ENCODE peak calls at places on chromosome 10, in eight cellular contexts. J is K562; T is GM12865; O is mucosa of descending colon; M is astrocyte of the spinal cord; Y is sigmoid colon; Z is CD8-positive, alpha-beta T cell; U is cardiac fibroblast. N is an unnamed sample.

GRCh38 chr10:113945075-113945686 is 90.7 kb downstream of the NHLRC2 start:
- DNase-seq in J (no peak), T (no peak), O (no peak), M (peak), Y (no peak), Z (no peak), U (peak), N (no peak)

GRCh38 chr10:83522881-83523386 is 616.4 kb upstream of the GHITM start:
- DNase-seq in J (no peak), T (no peak), O (no peak), M (peak), Y (no peak), Z (no peak), U (peak), N (no peak)

GRCh38 chr10:71300555-71301370 is 18.3 kb upstream of the SLC29A3 start:
- DNase-seq in J (no peak), T (no peak), O (peak), M (no peak), Y (no peak), Z (no peak), U (no peak), N (no peak)

GRCh38 chr10:126387041-126387908 is 1.0 kb downstream of the ADAM12 start:
- DNase-seq in J (peak), T (no peak), O (peak), M (peak), Y (peak), Z (peak), U (peak), N (peak)

GRCh38 chr10:30398788-30399187 is 35.2 kb upstream of the MAP3K8 start:
- DNase-seq in J (no peak), T (peak), O (no peak), M (no peak), Y (no peak), Z (no peak), U (no peak), N (no peak)

GRCh38 chr10:110508806-110509544 is 11.3 kb downstream of the DUSP5 start:
- DNase-seq in J (no peak), T (no peak), O (no peak), M (peak), Y (peak), Z (no peak), U (peak), N (no peak)

GRCh38 chr10:109920011-109920410 is 3.3 kb downstream of the XPNPEP1 start:
- DNase-seq in J (no peak), T (no peak), O (no peak), M (no peak), Y (no peak), Z (no peak), U (no peak), N (no peak)

GRCh38 chr10:78547905-78548304 is 514.2 kb downstream of the RPS24 start:
- DNase-seq in J (no peak), T (no peak), O (no peak), M (no peak), Y (no peak), Z (no peak), U (no peak), N (no peak)

GRCh38 chr10:50634479-50634878 is 10.7 kb upstream of the SGMS1 start:
- DNase-seq in J (no peak), T (no peak), O (no peak), M (no peak), Y (no peak), Z (no peak), U (no peak), N (no peak)

GRCh38 chr10:72273410-72274212 is at the start of gene DDIT4:
- DNase-seq in J (peak), T (peak), O (peak), M (peak), Y (peak), Z (peak), U (peak), N (peak)

GRCh38 chr10:124004372-124004928 is 88.9 kb downstream of the CHST15 start:
- DNase-seq in J (no peak), T (no peak), O (peak), M (no peak), Y (no peak), Z (no peak), U (no peak), N (no peak)

GRCh38 chr10:33880291-33880690 is 545.8 kb upstream of the NRP1 start:
- DNase-seq in J (no peak), T (no peak), O (no peak), M (no peak), Y (no peak), Z (no peak), U (peak), N (no peak)

GRCh38 chr10:14253711-14254110 is 77.0 kb downstream of the FRMD4A start:
- DNase-seq in J (no peak), T (no peak), O (no peak), M (no peak), Y (no peak), Z (no peak), U (no peak), N (no peak)

GRCh38 chr10:77428776-77429395 is 208.7 kb downstream of the KCNMA1 start:
- DNase-seq in J (peak), T (no peak), O (no peak), M (peak), Y (peak), Z (no peak), U (peak), N (no peak)

GRCh38 chr10:128220011-128220410 is 93.8 kb upstream of the MKI67 start:
- DNase-seq in J (no peak), T (no peak), O (no peak), M (no peak), Y (no peak), Z (no peak), U (no peak), N (no peak)

GRCh38 chr10:34815174-34816066 is at the start of gene PARD3:
- DNase-seq in J (peak), T (peak), O (peak), M (peak), Y (peak), Z (no peak), U (peak), N (peak)

GRCh38 chr10:127694580-127695193 is 42.3 kb upstream of the FOXI2 start:
- DNase-seq in J (peak), T (peak), O (no peak), M (no peak), Y (no peak), Z (no peak), U (peak), N (no peak)

GRCh38 chr10:21675157-21675796 is 141.2 kb downstream of the MLLT10 start:
- DNase-seq in J (peak), T (peak), O (no peak), M (peak), Y (no peak), Z (peak), U (peak), N (no peak)

GRCh38 chr10:129391464-129391863 is 75.6 kb upstream of the MGMT start:
- DNase-seq in J (no peak), T (no peak), O (no peak), M (no peak), Y (no peak), Z (no peak), U (no peak), N (no peak)

GRCh38 chr10:3716093-3716492 is 68.9 kb downstream of the KLF6 start:
- DNase-seq in J (no peak), T (no peak), O (no peak), M (no peak), Y (no peak), Z (no peak), U (peak), N (no peak)

GRCh38 chr10:23439920-23440875 is 1.3 kb downstream of the OTUD1 start:
- DNase-seq in J (no peak), T (peak), O (peak), M (peak), Y (peak), Z (peak), U (peak), N (peak)

GRCh38 chr10:77742172-77742571 is 104.6 kb upstream of the KCNMA1 start:
- DNase-seq in J (no peak), T (no peak), O (no peak), M (no peak), Y (no peak), Z (no peak), U (no peak), N (no peak)

GRCh38 chr10:130425881-130426435 is 289.8 kb downstream of the GLRX3 start:
- DNase-seq in J (no peak), T (no peak), O (no peak), M (no peak), Y (no peak), Z (no peak), U (no peak), N (no peak)

GRCh38 chr10:6907877-6908530 is 327.9 kb upstream of the PRKCQ start:
- DNase-seq in J (no peak), T (no peak), O (no peak), M (no peak), Y (no peak), Z (no peak), U (no peak), N (no peak)

GRCh38 chr10:120477723-120478270 is 20.8 kb downstream of the PLPP4 start:
- DNase-seq in J (no peak), T (no peak), O (no peak), M (peak), Y (no peak), Z (no peak), U (no peak), N (no peak)
- TF ChIP-seq CTCF in J (no peak), T (no peak), O (no peak), M (no peak), Y (no peak), Z (no peak), U (no peak), N (no peak)

DNA sequence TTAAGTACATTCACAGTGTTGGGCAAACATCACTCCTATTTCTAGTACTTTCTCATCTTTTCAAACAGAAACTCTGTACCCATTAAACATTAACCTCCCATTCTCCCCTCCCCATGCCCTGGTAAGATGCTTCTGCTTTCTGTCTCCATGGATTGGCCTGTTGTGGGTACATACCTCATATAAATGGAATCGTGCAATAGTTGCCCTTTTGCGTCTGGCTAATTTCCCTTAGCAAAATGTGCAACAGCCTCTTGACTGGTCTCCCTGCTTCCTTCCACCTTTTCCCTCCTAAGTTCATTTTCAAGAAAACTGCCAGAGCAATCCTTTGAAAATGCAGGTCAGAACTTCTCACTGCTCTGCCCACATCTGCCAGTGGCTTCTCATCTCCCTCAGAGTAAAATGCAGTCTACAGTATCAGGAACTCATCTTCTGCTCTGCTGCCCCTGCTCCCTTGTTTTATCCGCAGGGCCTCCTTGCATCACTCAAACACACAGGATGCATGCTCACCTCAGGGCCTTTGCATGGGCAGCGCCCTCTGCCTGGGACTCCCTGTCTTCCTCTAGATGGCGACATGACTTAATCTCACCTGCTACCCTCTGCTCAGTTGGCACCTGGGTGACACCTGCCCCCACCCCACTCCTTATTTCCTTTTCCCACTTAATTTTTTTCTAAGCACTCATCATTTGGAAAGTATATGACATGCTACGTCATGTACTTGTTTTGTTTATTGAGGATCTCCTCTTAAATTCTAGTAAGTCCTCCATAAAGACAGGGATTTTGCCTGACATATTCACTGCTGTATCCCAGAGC is 44.3 kb upstream of the ECHDC3 start:
- DNase-seq in J (no peak), T (peak), O (no peak), M (no peak), Y (no peak), Z (no peak), U (no peak), N (no peak)
- TF ChIP-seq CTCF in J (peak), T (peak), O (no peak), M (no peak), Y (no peak), Z (no peak), U (no peak), N (no peak)

GRCh38 chr10:1608408-1609037 is 128.8 kb downstream of the ADARB2 start:
- DNase-seq in J (no peak), T (no peak), O (no peak), M (no peak), Y (no peak), Z (no peak), U (no peak), N (no peak)
- TF ChIP-seq CTCF in J (no peak), T (no peak), O (no peak), M (no peak), Y (no peak), Z (no peak), U (no peak), N (no peak)

DNA sequence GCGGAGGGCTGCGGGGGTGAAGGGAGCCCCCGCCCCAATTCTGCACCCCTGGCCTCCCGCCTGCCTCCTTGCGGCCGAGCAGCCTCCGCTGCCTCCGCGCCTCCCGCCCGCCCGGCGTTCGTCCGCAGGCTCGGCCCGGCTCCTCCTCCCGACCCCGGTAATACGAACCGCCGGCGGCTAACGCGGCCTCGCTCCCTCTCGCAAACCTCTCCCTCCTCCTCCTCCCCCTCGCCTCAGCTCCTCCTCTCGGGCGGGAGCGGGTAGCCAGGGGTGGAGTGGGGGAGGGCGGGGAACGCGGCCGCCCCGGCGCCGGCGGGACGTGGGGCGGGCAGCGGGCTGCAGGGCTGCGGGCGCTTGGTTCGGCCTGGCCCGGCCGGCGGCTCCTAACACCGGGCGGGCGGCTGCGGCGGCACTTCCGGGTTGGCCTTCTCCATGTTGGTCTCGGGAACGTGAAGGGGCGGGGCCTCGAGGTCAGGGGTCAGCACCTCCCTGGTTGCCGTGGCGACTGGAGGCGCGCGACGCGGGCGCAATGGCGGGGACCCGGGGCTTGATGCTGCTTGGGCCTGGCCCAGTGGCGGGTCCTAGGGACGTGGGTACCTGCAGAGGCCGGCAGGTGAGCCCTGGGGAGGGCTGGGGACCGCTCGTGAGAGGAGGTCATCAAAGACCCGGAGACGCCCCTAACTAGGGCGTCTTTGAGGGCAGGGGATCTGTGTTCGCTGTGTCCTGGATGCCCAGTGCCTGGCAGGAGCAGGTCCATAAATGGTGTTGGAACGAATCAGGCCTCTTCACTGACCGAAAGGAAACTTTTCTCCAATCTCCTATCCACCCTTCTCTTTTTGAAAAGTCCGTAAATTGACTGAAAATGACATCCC is at the start of gene RAB11FIP2:
- DNase-seq in J (peak), T (peak), O (peak), M (peak), Y (peak), Z (peak), U (peak), N (peak)
- TF ChIP-seq CTCF in J (peak), T (peak), O (no peak), M (peak), Y (no peak), Z (no peak), U (no peak), N (no peak)

DNA sequence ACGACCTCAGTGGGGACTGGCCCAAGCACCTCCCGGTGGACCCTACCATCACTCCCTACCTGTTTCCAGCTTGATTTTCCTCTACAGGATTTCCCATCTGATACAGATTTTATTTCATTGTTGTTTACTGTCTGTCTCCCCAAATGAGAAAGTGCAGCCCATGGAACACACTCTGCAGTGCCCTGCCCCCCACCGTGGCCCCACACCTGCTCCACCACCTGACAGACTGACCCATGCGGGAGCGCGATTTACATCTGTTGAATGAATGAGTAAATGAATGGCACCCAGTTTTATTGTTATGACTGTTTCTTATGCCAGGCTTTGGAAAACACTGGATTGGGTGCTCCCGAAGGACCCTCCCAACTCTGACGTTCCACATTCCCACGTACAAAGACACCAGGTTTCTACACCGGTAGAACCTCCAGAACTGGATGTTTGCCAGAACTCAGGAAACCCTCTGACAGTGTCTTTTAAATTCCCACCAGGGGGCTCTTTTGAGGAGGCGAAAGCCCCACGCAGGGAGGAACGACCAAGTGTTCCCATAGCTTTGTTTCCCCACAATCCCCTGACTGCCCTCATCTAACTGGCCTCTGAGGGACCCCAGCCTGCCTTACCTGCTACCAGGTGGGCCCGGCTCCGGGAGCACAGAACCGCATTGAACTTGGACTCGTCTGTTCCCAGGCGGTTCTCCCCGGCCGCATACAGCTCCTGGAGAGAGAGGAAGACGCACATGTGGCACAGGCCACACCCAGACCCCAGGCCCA is 29.0 kb downstream of the PLAC9 start:
- DNase-seq in J (no peak), T (no peak), O (peak), M (no peak), Y (no peak), Z (no peak), U (peak), N (peak)
- TF ChIP-seq CTCF in J (peak), T (peak), O (no peak), M (peak), Y (no peak), Z (no peak), U (no peak), N (no peak)

N was measured in dorsolateral prefrontal cortex.